ENCODE peak calls at places on chromosomes 6 and 20, in five cellular contexts. I is A549, S is IMR-90, G is AG09319, T is bronchial epithelial cell. F is an unnamed sample.

GRCh38 chr20:35699127-35699913 is at the start of the genes NFS1 and ROMO1:
- DNase-seq in I (peak), S (peak), G (peak), T (peak), F (peak)

GRCh38 chr6:138869343-138869742 is 73.5 kb downstream of the ECT2L start:
- DNase-seq in I (no peak), S (no peak), G (no peak), T (no peak), F (peak)

GRCh38 chr6:34671362-34671761 is 25.2 kb downstream of the ILRUN start:
- DNase-seq in I (no peak), S (peak), G (no peak), T (no peak), F (no peak)

GRCh38 chr20:19552144-19552895 is 205.7 kb upstream of the RIN2 start:
- DNase-seq in I (peak), S (peak), G (no peak), T (peak), F (peak)

GRCh38 chr20:16580596-16580995 is 7.3 kb upstream of the KIF16B start:
- DNase-seq in I (no peak), S (no peak), G (no peak), T (no peak), F (no peak)

GRCh38 chr6:151275121-151275520 is 35.4 kb downstream of the AKAP12 start:
- DNase-seq in I (no peak), S (no peak), G (no peak), T (no peak), F (peak)

GRCh38 chr6:33578588-33579011 is 1.5 kb downstream of the BAK1 start:
- DNase-seq in I (no peak), S (no peak), G (no peak), T (no peak), F (no peak)

GRCh38 chr6:73738367-73739028 is 42.5 kb downstream of the CD109 start:
- DNase-seq in I (no peak), S (no peak), G (no peak), T (no peak), F (no peak)

GRCh38 chr6:163406320-163406719 is 8.2 kb upstream of the QKI start:
- DNase-seq in I (no peak), S (no peak), G (no peak), T (no peak), F (no peak)

GRCh38 chr20:23156170-23156841 is 70.2 kb upstream of the CD93 start:
- DNase-seq in I (peak), S (peak), G (no peak), T (peak), F (no peak)

GRCh38 chr20:17295151-17295726 is 68.4 kb downstream of the PCSK2 start:
- DNase-seq in I (no peak), S (no peak), G (no peak), T (no peak), F (no peak)

GRCh38 chr6:108795122-108795521 is 53.1 kb upstream of the ARMC2 start:
- DNase-seq in I (no peak), S (no peak), G (no peak), T (no peak), F (no peak)

GRCh38 chr20:52192296-52193007 is 873 bp upstream of the ZFP64 start:
- DNase-seq in I (peak), S (no peak), G (no peak), T (no peak), F (peak)

DNA sequence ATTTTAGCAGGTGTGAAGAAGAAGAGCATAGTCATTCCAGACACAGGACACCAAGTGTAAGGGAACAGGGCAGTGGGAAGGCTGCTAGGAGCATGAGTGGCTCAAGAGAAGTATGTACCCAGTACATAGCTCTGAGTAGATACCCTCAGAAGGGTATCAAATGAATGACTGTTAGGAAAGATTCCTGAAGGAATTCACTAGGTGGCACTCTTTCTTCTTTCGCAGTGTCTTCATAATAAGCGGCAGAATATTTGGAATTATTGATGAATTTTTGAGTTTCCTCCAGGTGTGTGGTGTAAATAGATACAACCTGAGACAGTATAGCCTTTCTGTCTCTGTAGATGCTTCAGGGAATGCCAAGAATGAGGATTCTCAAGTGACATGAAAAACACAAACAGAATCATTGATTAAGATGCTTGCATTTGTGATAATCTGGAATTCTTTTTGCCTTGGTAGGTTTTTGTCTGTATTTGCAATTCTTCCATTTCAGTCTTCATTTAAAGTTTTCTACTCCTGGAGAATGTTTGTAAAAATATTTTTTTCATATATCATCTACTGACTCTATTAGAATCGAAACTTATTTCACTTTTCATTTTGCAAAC is 264.3 kb upstream of the RIMS1 start:
- DNase-seq in I (peak), S (peak), G (no peak), T (peak), F (peak)
- TF ChIP-seq CTCF in I (peak), S (peak), G (peak), T (peak), F (peak)

GRCh38 chr20:62277253-62277652 is 25.5 kb upstream of the ADRM1 start:
- DNase-seq in I (no peak), S (no peak), G (no peak), T (no peak), F (no peak)

GRCh38 chr20:62282877-62283503 is 19.8 kb upstream of the ADRM1 start:
- DNase-seq in I (no peak), S (no peak), G (no peak), T (no peak), F (no peak)

GRCh38 chr20:62282103-62282502 is 20.7 kb upstream of the ADRM1 start:
- DNase-seq in I (no peak), S (no peak), G (no peak), T (no peak), F (no peak)

GRCh38 chr20:62281161-62281933 is 21.4 kb upstream of the ADRM1 start:
- DNase-seq in I (no peak), S (no peak), G (no peak), T (no peak), F (no peak)

GRCh38 chr20:62280303-62280702 is 22.5 kb upstream of the ADRM1 start:
- DNase-seq in I (no peak), S (no peak), G (no peak), T (no peak), F (no peak)
- TF ChIP-seq CTCF in I (no peak), S (no peak), G (no peak), T (no peak), F (no peak)

GRCh38 chr6:136294621-136295020 is 5.0 kb upstream of the BCLAF1 start:
- DNase-seq in I (no peak), S (no peak), G (no peak), T (no peak), F (no peak)

GRCh38 chr6:136289327-136289578 is 393 bp downstream of the BCLAF1 start:
- DNase-seq in I (peak), S (peak), G (peak), T (peak), F (peak)

GRCh38 chr6:136288566-136289326 is 900 bp downstream of the BCLAF1 start:
- DNase-seq in I (peak), S (peak), G (peak), T (peak), F (peak)

GRCh38 chr6:136289579-136290405 is at the start of gene BCLAF1:
- DNase-seq in I (peak), S (peak), G (peak), T (peak), F (peak)

DNA sequence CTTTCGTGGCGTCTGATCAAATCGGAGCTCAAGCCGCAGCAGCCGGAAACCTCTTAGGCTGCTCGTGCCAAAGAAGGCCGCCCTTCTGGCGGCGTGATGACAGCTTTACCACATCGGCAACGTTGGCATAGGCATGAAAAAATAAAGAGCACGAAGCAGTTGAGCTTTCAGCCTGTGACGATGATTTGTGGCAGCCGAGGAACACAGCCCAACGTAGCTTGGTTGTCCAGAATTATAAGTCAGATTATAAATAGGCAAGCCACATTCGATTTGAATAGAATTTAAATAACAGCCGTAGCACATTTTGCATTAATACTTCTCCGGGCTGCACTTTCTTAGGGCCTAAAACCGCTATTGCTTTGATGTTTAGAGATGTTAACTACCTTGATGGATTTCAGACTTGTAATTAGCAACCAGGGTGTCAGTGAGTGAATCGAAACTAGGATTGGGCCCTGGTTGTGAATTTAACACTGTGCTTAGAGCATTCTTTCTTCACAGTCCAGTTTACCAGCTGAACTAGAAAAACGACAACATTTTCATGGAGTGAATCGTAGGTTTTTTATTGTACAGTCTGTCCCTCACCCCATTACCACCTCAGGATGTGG is 862 bp upstream of the BCLAF1 start:
- DNase-seq in I (peak), S (peak), G (peak), T (peak), F (peak)
- TF ChIP-seq CTCF in I (no peak), S (no peak), G (no peak), T (no peak), F (no peak)

DNA sequence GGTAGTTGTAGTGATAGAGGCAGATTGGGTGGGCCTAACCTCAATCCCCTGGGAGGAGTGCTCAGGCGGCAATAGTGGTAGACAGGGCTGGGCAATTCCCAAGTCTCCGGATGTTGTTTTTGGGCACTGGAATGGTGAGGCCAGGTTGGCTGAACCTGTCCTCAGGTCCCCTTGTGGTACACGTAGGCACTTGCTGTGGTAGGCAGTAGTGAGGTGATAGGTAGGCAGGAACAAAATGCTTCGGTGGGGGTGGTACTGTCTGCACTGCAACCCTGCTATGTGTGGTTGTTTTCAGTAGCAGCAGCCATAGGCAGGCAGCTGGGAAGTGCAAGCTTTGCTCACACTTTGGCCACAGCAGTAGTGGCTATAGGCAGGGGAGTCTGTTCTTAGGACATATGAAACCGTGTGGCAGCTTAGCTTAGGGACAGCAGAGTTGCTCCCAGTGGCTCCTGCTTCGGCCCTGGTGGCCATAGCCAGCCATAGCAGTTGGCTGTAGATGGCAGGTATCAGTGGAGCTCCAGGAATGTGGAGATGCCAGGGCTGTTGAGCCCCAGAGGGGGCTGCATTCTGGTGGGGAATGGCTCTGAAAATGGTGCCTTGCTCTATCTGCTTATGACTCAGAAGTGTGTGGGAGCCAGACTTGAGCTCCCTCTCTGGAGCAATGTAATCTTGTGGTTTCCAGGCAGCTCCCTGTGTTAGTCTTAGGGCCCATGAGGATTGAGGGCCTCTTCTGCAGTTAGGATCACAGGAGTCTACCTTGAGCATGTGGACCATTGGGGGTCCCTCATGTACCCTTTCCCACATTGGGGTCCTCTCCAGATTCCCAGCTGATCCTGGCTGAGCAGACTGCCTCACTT is 241.8 kb upstream of the BMP2 start:
- DNase-seq in I (no peak), S (peak), G (no peak), T (no peak), F (peak)
- TF ChIP-seq CTCF in I (no peak), S (no peak), G (no peak), T (no peak), F (peak)

GRCh38 chr6:57257911-57258541 is 35.9 kb upstream of the RAB23 start:
- DNase-seq in I (no peak), S (peak), G (no peak), T (no peak), F (no peak)

GRCh38 chr6:57262901-57263694 is 41.0 kb upstream of the RAB23 start:
- DNase-seq in I (no peak), S (peak), G (no peak), T (peak), F (no peak)

GRCh38 chr6:57262491-57262890 is 40.4 kb upstream of the RAB23 start:
- DNase-seq in I (no peak), S (no peak), G (no peak), T (no peak), F (no peak)

GRCh38 chr6:57259064-57259463 is 37.0 kb upstream of the RAB23 start:
- DNase-seq in I (no peak), S (no peak), G (no peak), T (no peak), F (no peak)

DNA sequence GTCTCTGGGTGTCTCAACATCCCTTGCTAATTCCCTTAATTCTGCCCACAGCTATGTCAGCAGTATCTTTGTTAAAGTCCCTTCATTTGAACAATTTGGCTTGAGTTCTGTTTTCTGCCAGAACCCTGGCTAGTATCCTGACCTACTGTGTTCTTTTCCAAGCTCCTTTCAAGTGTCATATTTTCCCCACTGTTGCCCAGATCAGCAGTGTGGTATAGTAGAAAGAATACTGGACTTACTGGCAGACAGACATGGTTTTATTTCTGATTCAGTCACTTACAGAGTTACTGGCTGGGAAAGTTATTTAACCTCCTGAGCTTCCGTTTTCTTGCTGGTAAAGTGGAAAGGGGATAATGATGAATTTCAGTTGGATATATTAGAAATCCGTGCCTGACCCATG is 39.8 kb upstream of the RAB23 start:
- DNase-seq in I (no peak), S (no peak), G (no peak), T (no peak), F (no peak)
- TF ChIP-seq CTCF in I (no peak), S (no peak), G (no peak), T (no peak), F (no peak)

DNA sequence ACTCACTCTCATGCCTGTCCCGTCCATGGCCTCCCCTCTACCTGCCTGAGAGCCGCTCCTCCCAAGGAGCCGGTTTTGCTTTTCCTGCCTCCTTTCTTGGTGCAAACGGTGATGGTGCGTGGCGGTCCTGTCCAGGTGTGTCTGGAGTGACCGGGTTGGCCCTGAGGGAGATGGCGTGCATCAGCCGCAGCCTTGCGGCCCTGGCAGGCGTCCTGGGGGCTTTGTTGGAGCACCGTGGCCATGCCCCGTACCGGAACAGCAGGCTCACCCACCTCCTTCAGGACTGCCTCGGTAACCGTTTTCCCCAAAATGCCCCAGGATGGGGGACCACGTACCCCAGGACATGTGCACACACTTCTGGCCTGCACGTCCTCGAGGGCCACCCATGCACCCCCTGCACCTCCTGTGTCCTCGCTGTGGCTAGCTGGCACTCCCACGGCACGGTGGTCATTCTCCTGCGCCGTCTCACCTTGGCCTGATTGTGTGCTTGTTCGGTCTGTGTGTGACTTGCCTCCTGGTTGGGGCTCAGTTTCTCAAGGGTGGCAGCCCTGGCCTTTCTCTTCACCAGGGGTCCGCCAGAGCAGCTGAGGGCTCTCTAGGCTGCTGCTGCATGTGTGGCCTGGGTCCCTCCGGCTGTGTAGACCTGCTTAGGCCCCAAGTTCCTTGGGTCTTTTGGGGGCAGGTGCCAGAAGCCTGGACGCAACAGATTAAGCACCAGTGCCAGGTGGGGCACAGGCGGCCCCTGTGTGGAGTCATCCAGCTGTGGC is 36.4 kb downstream of the FRMD1 start:
- DNase-seq in I (no peak), S (no peak), G (no peak), T (no peak), F (no peak)
- TF ChIP-seq CTCF in I (no peak), S (no peak), G (no peak), T (no peak), F (no peak)